ENCODE peak calls at places on chromosomes 7 and 10, in four cellular contexts. N is Panc1; Y is CD4-positive, CD25-positive, alpha-beta regulatory T cell; L is CD8-positive, alpha-beta memory T cell. G is an unnamed sample.

GRCh38 chr10:11255796-11256444 is 238.2 kb downstream of the CELF2 start:
- DNase-seq in L (no peak), N (no peak), Y (no peak), G (no peak)

GRCh38 chr10:67794909-67795460 is 43.0 kb downstream of the DNAJC12 start:
- DNase-seq in L (no peak), N (no peak), Y (no peak), G (no peak)

GRCh38 chr10:102612964-102613275 is 31.4 kb upstream of the TRIM8 start:
- DNase-seq in Y (peak; percentile 68), L (peak; percentile 60), N (no peak), G (no peak)

GRCh38 chr10:47364366-47364765 is 16.2 kb downstream of the RBP3 start:
- DNase-seq in L (no peak), N (no peak), Y (no peak), G (no peak)

GRCh38 chr7:16484453-16485158 is 19.1 kb upstream of the SOSTDC1 start:
- DNase-seq in L (no peak), Y (no peak), N (peak; percentile 67), G (no peak)

GRCh38 chr7:138074121-138074520 is 2.1 kb upstream of the AKR1D1 start:
- DNase-seq in Y (no peak), N (no peak), L (no peak), G (no peak)

GRCh38 chr10:91665842-91666241 is 33.0 kb upstream of the PPP1R3C start:
- DNase-seq in L (no peak), N (no peak), Y (no peak), G (no peak)

GRCh38 chr7:138092486-138093028 is 16.3 kb downstream of the AKR1D1 start:
- DNase-seq in Y (no peak), N (no peak), L (no peak), G (no peak)

GRCh38 chr10:83983578-83984255 is 155.6 kb upstream of the GHITM start:
- DNase-seq in Y (no peak), L (no peak), N (no peak), G (no peak)

GRCh38 chr10:132131581-132132250 is 55.0 kb upstream of the DPYSL4 start:
- DNase-seq in N (no peak), L (no peak), Y (no peak), G (no peak)

GRCh38 chr7:6614941-6615737 is at the start of gene ZNF853:
- DNase-seq in L (peak; percentile 26), N (no peak), Y (peak; percentile 16), G (no peak)

GRCh38 chr7:28269700-28270361 is 89.2 kb upstream of the JAZF1 start:
- DNase-seq in Y (no peak), L (no peak), N (no peak), G (no peak)

GRCh38 chr10:30752481-30752881 is 122.9 kb upstream of the LYZL2 start:
- DNase-seq in N (no peak), Y (no peak), L (no peak), G (no peak)

GRCh38 chr7:10085231-10085630 is 888.4 kb upstream of the PHF14 start:
- DNase-seq in N (no peak), Y (no peak), L (no peak), G (no peak)

GRCh38 chr10:36224431-36224985 is 582.4 kb upstream of the FZD8 start:
- DNase-seq in N (no peak), Y (no peak), L (no peak), G (no peak)

GRCh38 chr7:56181010-56181409 is 64.8 kb upstream of the NUPR2 start:
- DNase-seq in N (no peak), Y (no peak), L (no peak), G (no peak)

GRCh38 chr10:100020161-100020882 is 10.6 kb upstream of the DNMBP start:
- DNase-seq in Y (no peak), N (no peak), L (peak; percentile 7), G (no peak)

GRCh38 chr7:121752706-121753105 is 120.3 kb upstream of the PTPRZ1 start:
- DNase-seq in Y (no peak), N (peak; percentile 7), L (no peak), G (no peak)

GRCh38 chr7:8433477-8434289 is at the start of gene NXPH1:
- DNase-seq in N (no peak), Y (no peak), L (no peak), G (no peak)

GRCh38 chr10:102460836-102461186 is 9.5 kb upstream of the C10orf95 start:
- DNase-seq in L (no peak), N (no peak), Y (no peak), G (no peak)

GRCh38 chr7:2018786-2019692 is 213.7 kb downstream of the MAD1L1 start:
- DNase-seq in N (no peak), Y (no peak), L (no peak), G (no peak)

GRCh38 chr10:68105820-68106219 is 3.5 kb upstream of the MYPN start:
- DNase-seq in Y (no peak), L (no peak), N (peak; percentile 67), G (no peak)

GRCh38 chr10:95406651-95407280 is 116.0 kb upstream of the PDLIM1 start:
- DNase-seq in N (no peak), L (no peak), Y (no peak), G (no peak)

GRCh38 chr10:43049081-43049551 is 27.8 kb upstream of the RET start:
- DNase-seq in N (no peak), L (no peak), Y (no peak), G (no peak)

GRCh38 chr7:54833021-54833467 is 74.0 kb upstream of the SEC61G start:
- DNase-seq in Y (no peak), N (no peak), L (no peak), G (no peak)

DNA sequence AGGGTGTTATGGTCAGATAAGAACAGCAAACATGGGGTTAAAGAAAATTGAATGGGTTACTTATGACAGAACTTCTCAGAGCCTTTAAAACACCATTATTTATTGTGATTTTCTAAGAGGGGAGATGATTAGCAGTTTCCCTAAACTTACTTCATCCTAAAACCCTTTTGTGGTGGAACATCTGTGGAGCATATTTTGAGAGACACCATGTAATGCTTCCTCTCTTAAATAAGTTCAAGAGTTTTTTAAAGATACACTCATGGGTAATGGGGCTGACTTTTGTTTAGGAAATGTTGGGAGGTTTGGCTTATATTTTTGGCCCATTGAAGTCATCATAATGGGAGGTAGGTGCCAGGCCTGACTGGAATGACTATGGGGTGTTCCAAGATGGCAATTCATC is 8.4 kb upstream of the PDCD4 start:
- DNase-seq in N (no peak), Y (no peak), L (no peak), G (no peak)
- H3K27ac ChIP-seq in N (no peak overlapping the region), Y (peak overlapping the region; percentile 97), L (no peak overlapping the region), G (no peak overlapping the region)

GRCh38 chr7:92266415-92267241 is 20.9 kb downstream of the ANKIB1 start:
- DNase-seq in L (no peak), N (no peak), Y (no peak), G (no peak)
- H3K27ac ChIP-seq in L (no peak overlapping the region), N (no peak overlapping the region), Y (no peak overlapping the region), G (no peak overlapping the region)

GRCh38 chr10:127943336-127943910 is 36.5 kb downstream of the PTPRE start:
- DNase-seq in N (no peak), Y (no peak), L (no peak), G (no peak)

GRCh38 chr10:127945948-127946347 is 39.0 kb downstream of the PTPRE start:
- DNase-seq in Y (no peak), N (no peak), L (no peak), G (no peak)

GRCh38 chr10:127944256-127944655 is 37.4 kb downstream of the PTPRE start:
- DNase-seq in N (no peak), Y (no peak), L (no peak), G (no peak)

GRCh38 chr10:127947206-127947605 is 40.3 kb downstream of the PTPRE start:
- DNase-seq in L (no peak), Y (no peak), N (no peak), G (no peak)

DNA sequence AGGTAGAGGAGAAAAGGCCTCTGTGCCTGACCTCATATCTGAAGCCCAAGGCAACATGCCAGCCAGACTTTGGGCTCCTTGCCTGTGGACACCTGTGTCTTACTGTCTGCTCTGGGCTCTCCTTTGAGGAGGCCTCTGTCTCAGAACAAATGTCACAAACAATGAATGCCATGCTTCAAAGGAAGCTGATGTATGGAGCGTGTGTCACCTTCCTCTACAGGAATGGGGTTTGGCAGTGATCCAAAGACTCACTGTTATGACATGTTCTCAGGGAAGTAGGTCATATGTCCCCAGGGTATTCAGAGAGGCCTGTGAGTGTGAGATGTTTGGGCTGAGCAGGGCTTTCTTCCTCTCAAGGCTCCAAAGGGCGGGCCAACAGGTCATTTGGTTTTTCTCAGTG is 38.4 kb downstream of the PTPRE start:
- DNase-seq in Y (no peak), L (no peak), N (no peak), G (no peak)
- H3K27ac ChIP-seq in Y (no peak overlapping the region), L (no peak overlapping the region), N (no peak overlapping the region), G (no peak overlapping the region)

GRCh38 chr7:99032928-99033327 is 111.0 kb downstream of the SMURF1 start:
- DNase-seq in N (no peak), Y (no peak), L (no peak), G (no peak)

GRCh38 chr7:99029481-99030144 is 114.3 kb downstream of the SMURF1 start:
- DNase-seq in L (no peak), Y (no peak), N (no peak), G (no peak)

GRCh38 chr7:99030951-99031350 is 113.0 kb downstream of the SMURF1 start:
- DNase-seq in N (no peak), Y (no peak), L (no peak), G (no peak)

GRCh38 chr7:99030145-99030856 is 113.6 kb downstream of the SMURF1 start:
- DNase-seq in N (no peak), L (no peak), Y (no peak), G (no peak)

GRCh38 chr7:99031496-99031895 is 112.4 kb downstream of the SMURF1 start:
- DNase-seq in N (no peak), Y (no peak), L (no peak), G (no peak)
- H3K27ac ChIP-seq in N (no peak overlapping the region), Y (no peak overlapping the region), L (no peak overlapping the region), G (peak overlapping the region; percentile 88)

GRCh38 chr10:74094231-74094630 is 56.4 kb downstream of the AP3M1 start:
- DNase-seq in N (no peak), L (no peak), Y (no peak), G (no peak)
- H3K27ac ChIP-seq in N (no peak overlapping the region), L (no peak overlapping the region), Y (no peak overlapping the region), G (no peak overlapping the region)

DNA sequence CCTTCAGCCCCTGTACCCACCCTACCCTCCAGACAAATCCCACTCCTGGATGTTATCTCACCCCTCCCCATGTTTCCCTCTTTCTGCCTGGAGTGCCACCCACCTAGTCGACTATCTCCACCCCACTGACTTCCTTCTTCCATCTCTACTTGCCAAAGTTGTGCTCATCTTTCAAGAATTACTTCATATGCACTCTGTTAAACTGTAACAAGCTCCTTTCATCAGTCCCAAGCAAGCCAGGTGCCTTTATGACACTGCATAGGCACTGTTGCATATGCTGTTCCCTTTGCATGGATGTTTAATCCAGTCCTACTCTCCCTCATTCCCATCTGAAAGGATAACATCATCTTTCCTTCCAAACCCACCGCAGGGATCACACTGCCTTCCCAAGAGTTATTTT is 8.9 kb upstream of the CDK1 start:
- DNase-seq in Y (no peak), L (no peak), N (no peak), G (no peak)
- H3K27ac ChIP-seq in Y (no peak overlapping the region), L (no peak overlapping the region), N (no peak overlapping the region), G (no peak overlapping the region)

GRCh38 chr10:73850205-73850604 is 24.1 kb downstream of the CAMK2G start:
- DNase-seq in L (no peak), N (no peak), Y (no peak), G (no peak)
- H3K27ac ChIP-seq in L (no peak overlapping the region), N (no peak overlapping the region), Y (peak overlapping the region; percentile 74), G (no peak overlapping the region)

G was measured in caudate nucleus.